ENCODE peak calls at places on chromosomes 4 and X, in six cellular contexts. U is AG04450, I is AG10803, P is upper lobe of right lung, R is NT2/D1, T is cardiac muscle cell. A is an unnamed sample.

GRCh38 chr4:173642509-173642908 is 112.5 kb upstream of the HAND2 start:
- DNase-seq in R (no peak), I (no peak), P (no peak), T (peak; percentile 61), U (no peak), A (no peak)

GRCh38 chr4:156771171-156771837 is 200.3 kb downstream of the PDGFC start:
- DNase-seq in R (no peak), P (no peak), T (no peak), I (peak; percentile 93), U (no peak), A (peak; percentile 58)

GRCh38 chrX:110322603-110323002 is 4.7 kb upstream of the AMMECR1 start:
- DNase-seq in U (no peak), I (peak; percentile 40), P (no peak), R (no peak), T (no peak), A (no peak)

GRCh38 chrX:21821875-21822274 is 17.5 kb upstream of the MBTPS2 start:
- DNase-seq in T (peak; percentile 29), P (no peak), I (no peak), U (no peak), R (no peak), A (no peak)

GRCh38 chr4:40261246-40262078 is 64.6 kb downstream of the RHOH start:
- DNase-seq in P (no peak), U (no peak), T (no peak), I (no peak), R (no peak), A (no peak)

GRCh38 chrX:44234116-44234515 is 109.4 kb downstream of the EFHC2 start:
- DNase-seq in P (no peak), R (no peak), T (no peak), I (no peak), U (no peak), A (no peak)

GRCh38 chr4:163484906-163485305 is 9.6 kb upstream of the TMA16 start:
- DNase-seq in P (no peak), U (peak; percentile 11), R (peak; percentile 32), I (peak; percentile 40), T (peak; percentile 80), A (no peak)

GRCh38 chr4:154490589-154491340 is 834 bp downstream of the DCHS2 start:
- DNase-seq in U (no peak), P (no peak), T (peak; percentile 23), I (no peak), R (no peak), A (no peak)

GRCh38 chr4:183659919-183660318 is 826 bp downstream of the TRAPPC11 start:
- DNase-seq in I (no peak), R (no peak), U (no peak), T (peak; percentile 1), P (no peak), A (no peak)

GRCh38 chr4:86670739-86671138 is 76.6 kb downstream of the PTPN13 start:
- DNase-seq in I (peak; percentile 53), R (no peak), U (peak; percentile 6), P (no peak), T (no peak), A (peak; percentile 62)

GRCh38 chrX:136849395-136849794 is 31.1 kb downstream of the RBMX start:
- DNase-seq in I (no peak), P (no peak), T (no peak), R (no peak), U (no peak), A (no peak)

GRCh38 chr4:122100508-122100907 is 51.6 kb upstream of the BLTP1 start:
- DNase-seq in I (no peak), T (no peak), R (peak; percentile 35), U (no peak), P (no peak), A (no peak)

GRCh38 chr4:188146618-188147017 is 7.4 kb downstream of the TRIML1 start:
- DNase-seq in P (no peak), U (no peak), R (no peak), T (no peak), I (no peak), A (no peak)

DNA sequence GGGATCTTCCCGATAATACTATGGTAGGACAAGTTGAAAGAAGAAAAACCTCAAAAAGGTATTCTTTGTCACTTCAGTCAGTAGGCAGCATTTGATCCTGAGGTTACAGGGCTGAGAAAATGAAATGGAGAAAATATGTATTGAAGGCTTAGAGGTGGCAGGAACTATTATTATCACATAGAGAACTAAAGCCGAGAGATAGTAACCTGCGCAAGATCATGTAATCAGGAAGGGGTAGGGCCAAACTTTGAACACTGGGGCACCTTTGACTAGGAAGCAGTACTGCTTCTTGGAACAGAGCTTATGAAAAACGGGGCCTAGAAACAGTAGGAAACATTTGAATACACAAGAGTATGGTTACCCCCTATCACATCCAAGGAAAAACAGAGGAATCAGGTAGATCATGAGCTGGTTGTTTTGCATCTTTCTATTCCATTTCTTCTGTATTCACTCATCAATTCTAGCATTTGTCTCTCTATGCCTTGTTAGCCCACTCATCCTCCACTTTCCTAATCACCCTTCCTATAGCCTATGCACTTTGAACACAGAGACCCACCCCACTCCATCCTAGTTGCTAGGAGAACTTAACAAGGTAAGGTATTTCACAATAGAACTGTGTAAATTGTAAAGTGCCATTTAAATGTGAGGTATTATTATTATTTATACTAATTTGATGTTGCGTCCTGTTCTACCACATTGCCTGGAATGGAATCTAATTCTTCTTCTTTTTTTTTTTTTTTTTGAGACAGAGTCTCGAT is 34.6 kb upstream of the SLC9A7 start:
- DNase-seq in I (no peak), T (no peak), R (no peak), P (no peak), U (no peak), A (no peak)
- H3K4me3 ChIP-seq in I (no peak overlapping the region), T (no peak overlapping the region), R (no peak overlapping the region), P (no peak overlapping the region), U (no peak overlapping the region), A (no peak overlapping the region)

GRCh38 chrX:27619459-27619858 is 29.3 kb downstream of the DCAF8L2 start:
- DNase-seq in I (no peak), U (no peak), P (no peak), R (no peak), T (no peak), A (no peak)

GRCh38 chrX:27619975-27620374 is 29.8 kb downstream of the DCAF8L2 start:
- DNase-seq in U (no peak), P (no peak), I (no peak), T (peak; percentile 13), R (no peak), A (no peak)

GRCh38 chrX:27626066-27626465 is 35.9 kb downstream of the DCAF8L2 start:
- DNase-seq in T (no peak), U (no peak), P (no peak), R (no peak), I (no peak), A (no peak)

DNA sequence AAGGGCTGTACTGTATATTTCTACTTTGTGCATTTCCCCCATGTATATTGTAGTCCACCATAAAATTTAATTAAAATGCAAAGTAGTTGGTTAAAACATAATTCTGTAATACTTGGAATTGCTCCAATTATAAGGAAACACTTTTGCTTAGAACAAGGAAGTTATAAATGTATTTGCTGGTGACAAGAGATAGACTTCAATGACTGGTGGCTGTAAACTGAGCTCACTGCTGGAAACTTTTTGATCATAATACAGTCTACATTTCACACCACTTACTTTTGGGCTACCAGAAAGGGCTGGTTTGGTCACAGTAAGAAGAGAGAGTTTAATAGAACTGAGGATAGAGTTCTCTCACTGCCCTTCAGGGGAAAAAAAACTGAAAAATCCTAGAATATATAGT is 32.7 kb downstream of the DCAF8L2 start:
- DNase-seq in T (no peak), U (no peak), P (no peak), R (no peak), I (no peak), A (no peak)
- H3K4me3 ChIP-seq in T (no peak overlapping the region), U (no peak overlapping the region), P (no peak overlapping the region), R (no peak overlapping the region), I (no peak overlapping the region), A (no peak overlapping the region)

DNA sequence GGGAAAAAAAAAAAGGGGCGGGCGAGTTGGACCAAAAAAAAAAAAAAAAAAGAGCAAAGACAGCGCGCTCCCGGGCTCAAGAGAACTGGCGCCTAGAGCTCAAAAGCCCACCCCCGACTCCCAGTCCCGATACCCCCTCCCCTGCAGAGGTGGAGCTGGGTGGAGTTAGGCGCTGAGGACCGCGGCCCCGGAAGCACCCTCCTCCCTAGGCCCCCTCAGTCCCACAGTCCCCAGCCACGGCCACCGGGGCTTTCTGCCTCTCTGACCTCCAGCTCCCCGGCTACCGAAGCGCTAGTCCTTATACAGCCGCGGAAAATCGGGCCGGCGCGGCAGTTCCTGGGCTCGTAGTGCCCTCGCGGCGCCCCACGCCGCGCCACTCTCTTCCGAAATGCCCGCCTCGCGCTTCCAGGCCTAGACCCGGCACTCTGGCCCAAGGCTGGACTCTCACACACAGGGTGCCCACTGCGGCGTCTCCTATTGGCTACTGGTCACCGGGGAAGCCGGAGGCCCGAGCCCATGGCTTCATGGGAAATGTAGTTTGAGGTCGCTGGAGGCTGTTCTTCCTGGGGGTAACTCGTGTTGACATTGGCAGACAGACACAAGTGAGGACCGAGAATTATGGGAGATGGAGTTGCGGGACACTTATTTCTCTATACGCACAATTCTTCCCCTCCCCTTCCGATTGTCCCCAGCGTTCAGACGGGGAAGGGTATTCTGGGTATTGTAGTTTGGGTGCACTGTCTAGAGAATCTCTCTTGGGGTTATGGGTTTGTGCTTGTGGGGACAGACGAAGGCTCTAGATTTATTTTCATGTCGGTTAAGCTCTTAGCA is at the start of gene ENOX2:
- DNase-seq in U (peak; percentile 85), P (peak; percentile 93), T (peak; percentile 99), R (peak; percentile 77), I (peak; percentile 96), A (peak; percentile 91)
- H3K4me3 ChIP-seq in U (peak within 1 kb of the TSS; percentile 72), P (peak within 1 kb of the TSS; percentile 60), T (peak within 1 kb of the TSS; percentile 51), R (peak within 1 kb of the TSS; percentile 55), I (peak within 1 kb of the TSS; percentile 71), A (peak within 1 kb of the TSS; percentile 63)

DNA sequence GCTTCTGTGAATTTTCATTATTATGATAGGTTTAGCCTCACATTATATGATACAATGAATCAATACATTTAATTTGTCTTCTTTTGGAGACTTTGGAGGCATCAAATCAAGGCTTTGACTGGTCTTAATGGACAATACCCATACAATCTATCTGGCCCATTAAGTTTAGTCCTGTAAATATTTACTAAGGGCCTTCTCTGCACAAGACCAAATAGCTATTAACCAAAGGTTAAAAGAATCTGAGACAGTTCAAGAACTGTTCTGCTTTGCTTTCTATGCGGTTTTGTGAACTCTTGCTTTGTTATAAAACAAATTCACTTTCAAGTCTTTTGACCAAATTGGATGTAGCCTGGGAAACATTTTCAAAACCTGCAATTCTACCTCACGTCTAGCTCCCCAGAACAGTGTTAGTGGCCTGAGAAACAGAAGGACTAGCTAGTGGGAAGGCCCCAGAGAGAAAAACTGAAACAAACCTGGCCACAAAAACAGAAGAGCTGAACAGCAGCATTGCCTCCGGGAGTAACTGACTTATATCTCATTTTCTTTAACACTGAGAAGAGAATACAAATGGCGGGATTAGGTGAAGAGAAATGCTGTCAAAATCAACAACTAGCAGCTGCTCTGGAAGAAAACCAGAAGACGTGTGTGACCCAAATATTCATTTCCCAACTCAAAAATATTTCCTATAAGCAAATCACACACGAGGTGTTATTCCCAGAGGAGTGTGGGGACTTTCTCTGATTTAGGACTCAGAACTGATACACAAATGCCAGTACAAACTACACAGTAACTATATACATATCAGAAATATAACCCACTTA is 548 bp downstream of the TLR1 start:
- DNase-seq in T (no peak), U (no peak), R (no peak), I (peak; percentile 31), P (no peak), A (no peak)
- H3K4me3 ChIP-seq in T (no peak overlapping the region), U (no peak overlapping the region), R (no peak overlapping the region), I (no peak overlapping the region), P (peak overlapping the region; percentile 52), A (no peak overlapping the region)

GRCh38 chrX:50068893-50069292 is 131.9 kb downstream of the AKAP4 start:
- DNase-seq in R (no peak), T (no peak), P (no peak), U (no peak), I (no peak), A (no peak)
- H3K4me3 ChIP-seq in R (no peak overlapping the region), T (no peak overlapping the region), P (no peak overlapping the region), U (no peak overlapping the region), I (no peak overlapping the region), A (no peak overlapping the region)

A was measured in skeletal muscle cell.